ENCODE peak calls at places on chromosomes 16 and 17, in five cellular contexts. B is NCI-H524; N is stimulated activated CD8-positive, alpha-beta memory T cell treated with anti-CD3 and anti-CD28 coated beads, Interleukin-4, amount 100 ng/mL, for 4 hours; K is pulmonary artery endothelial cell; L is SW 1271. O is an unnamed sample.

GRCh38 chr17:63911657-63912100 is 621 bp upstream of the CSHL1 start:
- DNase-seq in B (peak), K (no peak), L (peak), N (peak), O (peak)

GRCh38 chr17:1561420-1562177 is 993 bp downstream of the PITPNA start:
- DNase-seq in B (no peak), N (no peak), L (no peak), K (no peak), O (peak)

GRCh38 chr17:16085066-16085699 is 85.6 kb downstream of the TTC19 start:
- DNase-seq in N (no peak), K (peak), L (no peak), B (no peak), O (no peak)

GRCh38 chr17:40686192-40686591 is 17.4 kb downstream of the KRT24 start:
- DNase-seq in B (no peak), N (no peak), K (no peak), L (no peak), O (no peak)

GRCh38 chr16:50093607-50094570 is 28.1 kb downstream of the HEATR3 start:
- DNase-seq in B (no peak), L (no peak), N (no peak), K (peak), O (no peak)

GRCh38 chr17:10681866-10682446 is 15.4 kb downstream of the SCO1 start:
- DNase-seq in B (no peak), K (no peak), L (no peak), N (no peak), O (no peak)

GRCh38 chr17:8038954-8039610 is at the start of gene ALOX15B:
- DNase-seq in K (no peak), N (no peak), B (no peak), L (no peak), O (no peak)

GRCh38 chr16:71410146-71410545 is 31.7 kb downstream of the TLE7 start:
- DNase-seq in K (no peak), L (no peak), N (no peak), B (no peak), O (no peak)

GRCh38 chr16:87274808-87275207 is 42.4 kb downstream of the C16orf95 start:
- DNase-seq in B (no peak), N (no peak), K (no peak), L (no peak), O (no peak)

GRCh38 chr17:67415291-67415690 is 38.2 kb downstream of the PITPNC1 start:
- DNase-seq in N (no peak), L (no peak), B (no peak), K (no peak), O (no peak)

GRCh38 chr17:47697948-47698711 is 4.2 kb downstream of the TBKBP1 start:
- DNase-seq in B (no peak), K (no peak), N (no peak), L (no peak), O (no peak)

GRCh38 chr16:54911079-54911478 is 19.6 kb upstream of the IRX5 start:
- DNase-seq in L (no peak), B (no peak), K (no peak), N (no peak), O (no peak)

GRCh38 chr17:1039511-1040215 is 42.7 kb downstream of the TIMM22 start:
- DNase-seq in K (peak), B (peak), N (no peak), L (no peak), O (no peak)

GRCh38 chr16:55832788-55833583 is at the start of gene CES1:
- DNase-seq in K (no peak), B (peak), L (no peak), N (no peak), O (no peak)